ENCODE peak calls at places on chromosomes 12 and 14, in ten cellular contexts. J is epithelial cell of esophagus; U is HCT116; A is HFFc6; V is CD4-positive, alpha-beta T cell; Q is HepG2; P is fibroblast of mammary gland; B is lower leg skin; O is A549; E is adrenal gland. S is an unnamed sample.

GRCh38 chr14:68643673-68644072 is 149.2 kb downstream of the ZFP36L1 start:
- DNase-seq in J (no peak), U (no peak), A (no peak), V (no peak), Q (no peak), P (no peak), B (peak), O (no peak), E (peak), S (no peak)

GRCh38 chr12:121806556-121807308 is 2.9 kb downstream of the SETD1B start:
- DNase-seq in J (peak), U (no peak), A (no peak), V (no peak), Q (no peak), P (peak), B (no peak), O (no peak), E (no peak), S (no peak)

GRCh38 chr12:49868952-49869815 is 26.3 kb upstream of the BCDIN3D start:
- DNase-seq in J (no peak), U (no peak), A (peak), V (no peak), Q (peak), P (peak), B (peak), O (no peak), E (peak), S (no peak)

GRCh38 chr14:37088356-37088755 is 84.0 kb downstream of the SLC25A21 start:
- DNase-seq in J (no peak), U (no peak), A (no peak), V (no peak), Q (no peak), P (no peak), B (no peak), O (no peak), E (no peak), S (no peak)

GRCh38 chr12:130708648-130709047 is 7.5 kb downstream of the RIMBP2 start:
- DNase-seq in J (no peak), U (no peak), A (no peak), V (no peak), Q (no peak), P (no peak), B (peak), O (no peak), E (peak), S (no peak)

GRCh38 chr14:55045087-55045486 is 6.4 kb upstream of the MAPK1IP1L start:
- DNase-seq in J (no peak), U (no peak), A (no peak), V (no peak), Q (no peak), P (no peak), B (no peak), O (no peak), E (no peak), S (no peak)

GRCh38 chr14:26448181-26448855 is 149.5 kb downstream of the NOVA1 start:
- DNase-seq in J (no peak), U (no peak), A (no peak), V (no peak), Q (no peak), P (no peak), B (no peak), O (no peak), E (no peak), S (no peak)

GRCh38 chr14:31084385-31084784 is 58.2 kb upstream of the STRN3 start:
- DNase-seq in J (no peak), U (no peak), A (no peak), V (no peak), Q (peak), P (no peak), B (peak), O (no peak), E (no peak), S (no peak)

GRCh38 chr14:61749867-61750266 is 12.4 kb upstream of the SNAPC1 start:
- DNase-seq in J (peak), U (no peak), A (no peak), V (no peak), Q (peak), P (no peak), B (no peak), O (peak), E (no peak), S (peak)

GRCh38 chr14:56135668-56136067 is 17.5 kb downstream of the PELI2 start:
- DNase-seq in J (no peak), U (no peak), A (no peak), V (no peak), Q (no peak), P (no peak), B (no peak), O (no peak), E (no peak), S (no peak)

GRCh38 chr14:87049886-87050820 is 942.8 kb downstream of the GALC start:
- DNase-seq in J (peak), U (no peak), A (peak), V (no peak), Q (peak), P (peak), B (no peak), O (peak), E (peak), S (peak)

GRCh38 chr12:112191840-112192321 is 66.5 kb downstream of the TRAFD1 start:
- DNase-seq in J (peak), U (no peak), A (no peak), V (no peak), Q (no peak), P (no peak), B (no peak), O (no peak), E (no peak), S (no peak)

GRCh38 chr12:44837114-44837800 is 38.9 kb downstream of the NELL2 start:
- DNase-seq in J (no peak), U (no peak), A (no peak), V (no peak), Q (no peak), P (no peak), B (no peak), O (no peak), E (no peak), S (no peak)

DNA sequence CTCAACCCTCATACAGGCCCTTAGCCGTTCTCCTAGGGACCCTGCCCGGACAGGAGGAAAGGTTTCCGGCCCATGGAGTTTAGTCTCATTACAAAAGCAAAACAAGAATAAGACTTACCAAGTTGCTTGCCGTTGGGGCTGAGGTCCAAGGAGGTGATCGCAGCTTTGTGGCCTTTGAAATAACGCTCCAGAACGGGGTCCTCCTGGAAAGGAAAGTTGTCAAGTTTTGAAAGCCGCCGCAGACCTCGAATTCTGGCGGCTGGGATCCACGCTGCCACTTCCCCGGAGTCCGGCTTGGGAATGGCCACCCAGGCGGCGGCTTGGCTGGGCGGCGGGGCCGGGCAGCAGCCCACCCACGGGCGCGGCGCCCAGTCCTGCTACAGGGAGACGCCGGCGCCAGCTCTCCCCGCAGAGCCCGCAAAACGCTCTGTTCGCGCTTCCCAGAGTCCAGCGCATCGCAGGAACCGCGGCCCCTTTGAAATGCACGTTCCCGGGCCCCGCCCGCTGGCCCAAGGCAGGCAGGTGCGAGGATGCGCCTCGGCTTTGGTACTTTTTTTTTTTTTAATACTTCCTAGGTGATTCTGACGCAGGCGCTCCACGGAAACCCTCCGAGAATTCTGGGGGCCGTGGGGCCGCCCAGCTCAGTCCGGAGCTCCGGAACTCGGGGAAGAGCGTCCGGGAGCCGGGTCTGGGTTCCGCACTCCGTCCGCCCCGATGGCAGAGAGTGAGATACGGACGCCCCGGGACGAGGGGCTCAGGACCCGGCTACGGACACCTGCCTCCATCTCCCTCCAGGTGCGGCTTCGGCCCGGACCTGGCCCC is 617 bp upstream of the GALNT4 start:
- DNase-seq in J (peak), U (no peak), A (no peak), V (peak), Q (peak), P (peak), B (peak), O (peak), E (peak), S (peak)
- TF ChIP-seq CTCF in J (no peak), U (no peak), A (peak), V (peak), Q (no peak), P (no peak), B (no peak), O (peak), E (no peak), S (no peak)

GRCh38 chr14:101325319-101325718 is 236.0 kb upstream of the DIO3 start:
- DNase-seq in J (no peak), U (no peak), A (no peak), V (no peak), Q (no peak), P (no peak), B (no peak), O (no peak), E (no peak), S (no peak)
- TF ChIP-seq CTCF in J (no peak), U (no peak), A (no peak), V (no peak), Q (no peak), P (no peak), B (no peak), O (no peak), E (no peak), S (no peak)

GRCh38 chr12:5230861-5231260 is 187.2 kb downstream of the KCNA5 start:
- DNase-seq in J (peak), U (no peak), A (no peak), V (no peak), Q (no peak), P (no peak), B (no peak), O (no peak), E (no peak), S (no peak)
- TF ChIP-seq CTCF in J (no peak), U (no peak), A (no peak), V (no peak), Q (no peak), P (no peak), B (no peak), O (no peak), E (no peak), S (no peak)

DNA sequence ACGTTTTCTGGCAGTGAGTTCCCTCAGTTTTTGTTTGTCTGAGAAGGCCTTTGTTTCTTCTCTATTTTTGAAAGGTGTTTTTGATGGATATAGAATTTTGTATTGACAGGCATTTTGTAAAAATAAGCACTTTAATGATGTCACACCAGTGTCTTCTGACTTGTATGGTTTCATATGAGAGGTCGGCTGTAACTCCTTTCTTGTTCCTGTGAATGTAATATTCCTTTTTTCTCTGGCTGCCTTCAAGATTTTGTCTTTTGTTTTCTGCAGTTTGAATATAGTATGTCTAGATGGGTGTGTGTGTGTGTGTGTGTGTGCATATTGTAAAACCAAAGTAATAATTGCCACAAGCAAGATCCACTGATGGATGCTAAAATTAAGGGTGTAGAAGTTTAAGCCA is 67.8 kb upstream of the PSMC1 start:
- DNase-seq in J (no peak), U (no peak), A (no peak), V (no peak), Q (no peak), P (no peak), B (no peak), O (no peak), E (no peak), S (no peak)
- TF ChIP-seq CTCF in J (no peak), U (no peak), A (no peak), V (no peak), Q (no peak), P (no peak), B (no peak), O (no peak), E (no peak), S (no peak)

DNA sequence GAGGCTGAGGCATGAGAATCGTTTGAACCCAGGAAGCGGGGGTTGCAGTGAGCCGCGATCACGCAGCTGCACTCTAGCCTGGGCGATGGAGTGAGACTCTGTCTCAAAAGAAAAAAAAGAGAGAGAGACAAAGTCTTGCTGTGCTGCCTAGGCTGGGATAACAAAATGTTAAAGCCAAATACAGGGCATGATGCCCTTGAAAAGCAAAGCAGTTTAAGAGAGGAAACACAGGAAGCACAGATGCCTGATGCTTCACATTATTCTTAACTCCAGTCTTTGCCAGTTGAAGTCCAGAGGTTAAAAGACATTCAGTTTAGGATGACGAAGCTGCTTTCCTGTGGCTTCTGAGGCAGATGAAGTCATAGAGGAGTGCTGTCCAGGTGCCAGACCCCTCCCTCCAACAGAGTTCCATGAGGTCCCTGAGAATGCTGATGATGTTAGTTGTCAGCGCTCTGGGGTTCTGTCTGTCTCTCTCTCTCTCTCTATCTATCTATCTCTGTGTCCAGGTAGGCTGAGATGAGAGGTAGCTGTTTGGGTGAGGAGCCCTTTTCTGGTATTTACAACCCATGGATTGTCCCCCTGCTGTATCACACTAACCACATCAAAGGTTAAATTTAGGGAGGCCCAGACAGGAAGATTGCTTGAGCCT is 4.9 kb upstream of the MRPL52 start:
- DNase-seq in J (peak), U (peak), A (peak), V (no peak), Q (peak), P (peak), B (peak), O (peak), E (no peak), S (peak)
- TF ChIP-seq CTCF in J (no peak), U (no peak), A (no peak), V (no peak), Q (peak), P (no peak), B (no peak), O (no peak), E (no peak), S (no peak)

DNA sequence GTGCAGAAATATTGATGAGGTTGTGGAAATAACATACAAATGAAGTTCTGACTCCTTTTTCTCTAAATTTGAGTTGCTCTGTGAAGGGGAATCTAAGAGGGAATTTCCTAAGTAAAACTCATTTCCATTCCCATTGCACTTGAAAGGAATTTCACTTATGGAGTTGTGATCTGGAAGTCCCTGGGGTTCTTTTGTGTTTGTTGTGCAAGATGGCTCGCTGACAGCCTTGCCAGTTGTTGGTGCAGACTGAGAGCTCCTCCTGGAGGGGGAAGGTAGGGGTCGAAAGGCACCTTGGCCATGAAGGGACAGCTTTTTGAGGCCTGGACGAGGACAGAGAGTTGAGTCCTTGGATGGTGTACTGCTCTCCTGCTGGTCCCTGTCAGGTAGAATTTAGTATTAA is 72.0 kb downstream of the C12orf56 start:
- DNase-seq in J (peak), U (no peak), A (no peak), V (no peak), Q (peak), P (peak), B (no peak), O (no peak), E (no peak), S (no peak)
- TF ChIP-seq CTCF in J (no peak), U (no peak), A (no peak), V (no peak), Q (peak), P (no peak), B (no peak), O (no peak), E (no peak), S (no peak)

DNA sequence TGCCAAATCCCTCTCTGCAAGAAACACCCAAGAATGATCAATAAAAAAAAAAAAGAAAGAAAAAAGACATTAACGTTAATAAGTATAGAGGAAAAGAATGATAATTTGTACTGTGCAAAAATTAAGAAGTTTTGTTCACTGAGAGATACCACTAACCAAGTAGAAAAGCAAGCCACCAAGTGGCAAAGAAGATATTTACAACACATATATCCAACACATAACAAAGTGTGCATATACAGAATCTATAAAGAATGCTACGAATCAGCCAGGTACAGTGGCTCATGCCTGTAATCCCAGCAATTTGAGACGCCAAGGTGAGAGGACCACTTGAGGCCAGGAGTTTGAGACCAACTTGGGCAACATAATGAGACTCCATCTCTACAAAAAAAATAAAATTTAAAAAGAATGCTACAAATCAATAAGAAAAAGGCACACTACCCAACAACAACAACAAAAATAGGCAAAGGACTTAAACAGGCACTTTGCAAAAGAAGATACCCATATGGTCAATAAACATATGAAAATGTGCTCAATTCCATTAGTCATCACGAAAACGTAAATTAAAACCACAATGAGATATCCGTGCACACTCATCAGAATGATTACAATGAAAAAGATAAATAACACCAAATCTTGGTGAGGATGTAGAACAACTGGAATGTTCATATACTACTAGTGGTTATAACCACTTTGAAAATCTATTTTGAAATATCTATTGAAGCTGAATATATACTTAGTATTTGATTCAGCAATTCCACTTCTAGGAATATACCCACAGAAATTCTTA is 19.8 kb downstream of the GALNT4 start:
- DNase-seq in J (no peak), U (no peak), A (no peak), V (no peak), Q (no peak), P (peak), B (no peak), O (no peak), E (no peak), S (no peak)
- TF ChIP-seq CTCF in J (no peak), U (no peak), A (peak), V (no peak), Q (no peak), P (no peak), B (no peak), O (peak), E (no peak), S (no peak)

S was measured in Calu3.